ENCODE peak calls at places on chromosomes 16 and 17, in five cellular contexts. One of them, this sample, is unnamed.

GRCh38 chr17:81422776-81423697 is 27.8 kb downstream of the BAHCC1 start:
- DNase-seq in Caki2: peak
- DNase-seq in stimulated activated CD4-positive, alpha-beta T cell treated with anti-CD3 and anti-CD28 coated beads, Interleukin-4, amount 100 ng/mL, for 24 hours: no peak
- DNase-seq in skeletal muscle cell: peak
- DNase-seq in AG09319: peak
- DNase-seq in this sample: no peak

GRCh38 chr17:17724991-17725852 is 44.0 kb downstream of the RAI1 start:
- DNase-seq in skeletal muscle cell: no peak
- DNase-seq in Caki2: no peak
- DNase-seq in AG09319: no peak
- DNase-seq in stimulated activated CD4-positive, alpha-beta T cell treated with anti-CD3 and anti-CD28 coated beads, Interleukin-4, amount 100 ng/mL, for 24 hours: no peak
- DNase-seq in this sample: no peak

GRCh38 chr16:74186589-74186988 is 110.0 kb upstream of the PSMD7 start:
- DNase-seq in Caki2: no peak
- DNase-seq in stimulated activated CD4-positive, alpha-beta T cell treated with anti-CD3 and anti-CD28 coated beads, Interleukin-4, amount 100 ng/mL, for 24 hours: no peak
- DNase-seq in skeletal muscle cell: peak
- DNase-seq in AG09319: peak
- DNase-seq in this sample: no peak

GRCh38 chr17:40209404-40210093 is 9.6 kb upstream of the WIPF2 start:
- DNase-seq in Caki2: no peak
- DNase-seq in AG09319: peak
- DNase-seq in skeletal muscle cell: no peak
- DNase-seq in stimulated activated CD4-positive, alpha-beta T cell treated with anti-CD3 and anti-CD28 coated beads, Interleukin-4, amount 100 ng/mL, for 24 hours: no peak
- DNase-seq in this sample: no peak

GRCh38 chr16:68416057-68417046 is 32.0 kb downstream of the SMPD3 start:
- DNase-seq in stimulated activated CD4-positive, alpha-beta T cell treated with anti-CD3 and anti-CD28 coated beads, Interleukin-4, amount 100 ng/mL, for 24 hours: no peak
- DNase-seq in Caki2: no peak
- DNase-seq in AG09319: no peak
- DNase-seq in skeletal muscle cell: no peak
- DNase-seq in this sample: peak

GRCh38 chr16:4922721-4923342 is 14.1 kb downstream of the PPL start:
- DNase-seq in AG09319: no peak
- DNase-seq in stimulated activated CD4-positive, alpha-beta T cell treated with anti-CD3 and anti-CD28 coated beads, Interleukin-4, amount 100 ng/mL, for 24 hours: no peak
- DNase-seq in Caki2: no peak
- DNase-seq in skeletal muscle cell: no peak
- DNase-seq in this sample: peak

GRCh38 chr17:54899201-54899600 is 1.5 kb upstream of the TOM1L1 start:
- DNase-seq in skeletal muscle cell: no peak
- DNase-seq in AG09319: no peak
- DNase-seq in Caki2: no peak
- DNase-seq in stimulated activated CD4-positive, alpha-beta T cell treated with anti-CD3 and anti-CD28 coated beads, Interleukin-4, amount 100 ng/mL, for 24 hours: no peak
- DNase-seq in this sample: no peak

GRCh38 chr17:77506371-77506991 is 365.7 kb downstream of the SEC14L1 start:
- DNase-seq in skeletal muscle cell: no peak
- DNase-seq in AG09319: no peak
- DNase-seq in stimulated activated CD4-positive, alpha-beta T cell treated with anti-CD3 and anti-CD28 coated beads, Interleukin-4, amount 100 ng/mL, for 24 hours: no peak
- DNase-seq in Caki2: no peak
- DNase-seq in this sample: no peak

GRCh38 chr17:48542956-48543853 is 1.7 kb downstream of the HOXB2 start:
- DNase-seq in skeletal muscle cell: no peak
- DNase-seq in AG09319: no peak
- DNase-seq in stimulated activated CD4-positive, alpha-beta T cell treated with anti-CD3 and anti-CD28 coated beads, Interleukin-4, amount 100 ng/mL, for 24 hours: peak
- DNase-seq in Caki2: peak
- DNase-seq in this sample: peak

GRCh38 chr16:57960310-57960709 is 10.6 kb downstream of the CNGB1 start:
- DNase-seq in Caki2: no peak
- DNase-seq in skeletal muscle cell: no peak
- DNase-seq in AG09319: no peak
- DNase-seq in stimulated activated CD4-positive, alpha-beta T cell treated with anti-CD3 and anti-CD28 coated beads, Interleukin-4, amount 100 ng/mL, for 24 hours: no peak
- DNase-seq in this sample: no peak

This sample was measured in T47D.